ENCODE peak calls at places on chromosomes 3 and 15, in eight cellular contexts. One of them, this sample, is unnamed.

GRCh38 chr3:33887478-33887877 is 89.0 kb downstream of the PDCD6IP start:
- DNase-seq in A549: no peak
- DNase-seq in lung: no peak
- DNase-seq in iPS DF 19.7: no peak
- DNase-seq in KG1: no peak
- DNase-seq in body of pancreas: no peak
- DNase-seq in activated CD4-positive, CD25-positive, alpha-beta regulatory T cell: no peak
- DNase-seq in cardiac fibroblast: no peak
- DNase-seq in this sample: no peak

GRCh38 chr15:60651734-60652141 is 172.8 kb upstream of the ICE2 start:
- DNase-seq in A549: no peak
- DNase-seq in iPS DF 19.7: no peak
- DNase-seq in body of pancreas: no peak
- DNase-seq in lung: no peak
- DNase-seq in activated CD4-positive, CD25-positive, alpha-beta regulatory T cell: no peak
- DNase-seq in KG1: no peak
- DNase-seq in cardiac fibroblast: no peak
- DNase-seq in this sample: no peak

GRCh38 chr15:90086868-90087268 is 15.4 kb downstream of the IDH2 start:
- DNase-seq in body of pancreas: no peak
- DNase-seq in lung: no peak
- DNase-seq in A549: peak
- DNase-seq in iPS DF 19.7: no peak
- DNase-seq in cardiac fibroblast: peak
- DNase-seq in KG1: peak
- DNase-seq in activated CD4-positive, CD25-positive, alpha-beta regulatory T cell: no peak
- DNase-seq in this sample: no peak

GRCh38 chr3:128167973-128168674 is 14.8 kb downstream of the EEFSEC start:
- DNase-seq in cardiac fibroblast: no peak
- DNase-seq in body of pancreas: no peak
- DNase-seq in KG1: no peak
- DNase-seq in iPS DF 19.7: no peak
- DNase-seq in activated CD4-positive, CD25-positive, alpha-beta regulatory T cell: no peak
- DNase-seq in lung: no peak
- DNase-seq in A549: no peak
- DNase-seq in this sample: no peak

GRCh38 chr3:58720526-58720925 is 54.0 kb upstream of the FAM3D start:
- DNase-seq in KG1: no peak
- DNase-seq in A549: no peak
- DNase-seq in body of pancreas: no peak
- DNase-seq in lung: no peak
- DNase-seq in activated CD4-positive, CD25-positive, alpha-beta regulatory T cell: no peak
- DNase-seq in iPS DF 19.7: no peak
- DNase-seq in cardiac fibroblast: no peak
- DNase-seq in this sample: no peak

GRCh38 chr3:18071833-18072232 is 329.4 kb upstream of the TBC1D5 start:
- DNase-seq in iPS DF 19.7: no peak
- DNase-seq in body of pancreas: no peak
- DNase-seq in lung: no peak
- DNase-seq in activated CD4-positive, CD25-positive, alpha-beta regulatory T cell: no peak
- DNase-seq in KG1: no peak
- DNase-seq in A549: no peak
- DNase-seq in cardiac fibroblast: no peak
- DNase-seq in this sample: no peak

GRCh38 chr15:74208901-74209559 is 6.4 kb upstream of the STRA6 start:
- DNase-seq in body of pancreas: no peak
- DNase-seq in lung: no peak
- DNase-seq in KG1: no peak
- DNase-seq in iPS DF 19.7: no peak
- DNase-seq in A549: no peak
- DNase-seq in activated CD4-positive, CD25-positive, alpha-beta regulatory T cell: no peak
- DNase-seq in cardiac fibroblast: peak
- DNase-seq in this sample: no peak

GRCh38 chr3:186464424-186465093 is 79.6 kb downstream of the CRYGS start:
- DNase-seq in iPS DF 19.7: peak
- DNase-seq in body of pancreas: no peak
- DNase-seq in A549: no peak
- DNase-seq in KG1: no peak
- DNase-seq in lung: no peak
- DNase-seq in cardiac fibroblast: no peak
- DNase-seq in activated CD4-positive, CD25-positive, alpha-beta regulatory T cell: no peak
- DNase-seq in this sample: peak

GRCh38 chr3:179175358-179175757 is 27.2 kb downstream of the PIK3CA start:
- DNase-seq in lung: no peak
- DNase-seq in KG1: no peak
- DNase-seq in cardiac fibroblast: no peak
- DNase-seq in iPS DF 19.7: no peak
- DNase-seq in activated CD4-positive, CD25-positive, alpha-beta regulatory T cell: no peak
- DNase-seq in A549: no peak
- DNase-seq in body of pancreas: no peak
- DNase-seq in this sample: no peak

GRCh38 chr3:11168881-11169805 is 14.8 kb downstream of the HRH1 start:
- DNase-seq in activated CD4-positive, CD25-positive, alpha-beta regulatory T cell: no peak
- DNase-seq in KG1: no peak
- DNase-seq in cardiac fibroblast: peak
- DNase-seq in lung: no peak
- DNase-seq in body of pancreas: no peak
- DNase-seq in A549: no peak
- DNase-seq in iPS DF 19.7: no peak
- DNase-seq in this sample: no peak

GRCh38 chr3:107985496-107985895 is 105.3 kb downstream of the CD47 start:
- DNase-seq in A549: no peak
- DNase-seq in body of pancreas: no peak
- DNase-seq in cardiac fibroblast: no peak
- DNase-seq in activated CD4-positive, CD25-positive, alpha-beta regulatory T cell: peak
- DNase-seq in lung: no peak
- DNase-seq in iPS DF 19.7: no peak
- DNase-seq in KG1: no peak
- DNase-seq in this sample: no peak

GRCh38 chr3:49415931-49416601 is 3.8 kb downstream of the TCTA start:
- DNase-seq in lung: no peak
- DNase-seq in iPS DF 19.7: no peak
- DNase-seq in activated CD4-positive, CD25-positive, alpha-beta regulatory T cell: peak
- DNase-seq in cardiac fibroblast: no peak
- DNase-seq in body of pancreas: no peak
- DNase-seq in A549: no peak
- DNase-seq in KG1: peak
- DNase-seq in this sample: no peak

GRCh38 chr3:105611304-105612192 is 244.8 kb downstream of the ALCAM start:
- DNase-seq in activated CD4-positive, CD25-positive, alpha-beta regulatory T cell: no peak
- DNase-seq in iPS DF 19.7: no peak
- DNase-seq in body of pancreas: peak
- DNase-seq in KG1: no peak
- DNase-seq in lung: peak
- DNase-seq in A549: no peak
- DNase-seq in cardiac fibroblast: no peak
- DNase-seq in this sample: no peak

GRCh38 chr3:50237754-50238548 is 1.9 kb downstream of the GNAI2 start:
- DNase-seq in cardiac fibroblast: peak
- DNase-seq in lung: peak
- DNase-seq in body of pancreas: peak
- DNase-seq in KG1: peak
- DNase-seq in A549: no peak
- DNase-seq in iPS DF 19.7: no peak
- DNase-seq in activated CD4-positive, CD25-positive, alpha-beta regulatory T cell: peak
- DNase-seq in this sample: peak

GRCh38 chr15:101295607-101296225 is 668 bp upstream of the SNRPA1 start:
- DNase-seq in iPS DF 19.7: no peak
- DNase-seq in A549: no peak
- DNase-seq in KG1: no peak
- DNase-seq in activated CD4-positive, CD25-positive, alpha-beta regulatory T cell: no peak
- DNase-seq in lung: no peak
- DNase-seq in body of pancreas: no peak
- DNase-seq in cardiac fibroblast: peak
- DNase-seq in this sample: no peak

GRCh38 chr3:172675371-172676193 is 35.3 kb downstream of the NCEH1 start:
- DNase-seq in activated CD4-positive, CD25-positive, alpha-beta regulatory T cell: no peak
- DNase-seq in iPS DF 19.7: no peak
- DNase-seq in cardiac fibroblast: peak
- DNase-seq in KG1: peak
- DNase-seq in body of pancreas: no peak
- DNase-seq in lung: no peak
- DNase-seq in A549: no peak
- DNase-seq in this sample: no peak

GRCh38 chr3:131107637-131108433 is 81.2 kb downstream of the NEK11 start:
- DNase-seq in cardiac fibroblast: no peak
- DNase-seq in KG1: no peak
- DNase-seq in body of pancreas: no peak
- DNase-seq in activated CD4-positive, CD25-positive, alpha-beta regulatory T cell: no peak
- DNase-seq in lung: no peak
- DNase-seq in iPS DF 19.7: no peak
- DNase-seq in A549: no peak
- DNase-seq in this sample: no peak

GRCh38 chr15:49624046-49624445 is 3.2 kb downstream of the DTWD1 start:
- DNase-seq in cardiac fibroblast: peak
- DNase-seq in lung: no peak
- DNase-seq in iPS DF 19.7: no peak
- DNase-seq in body of pancreas: no peak
- DNase-seq in activated CD4-positive, CD25-positive, alpha-beta regulatory T cell: no peak
- DNase-seq in KG1: no peak
- DNase-seq in A549: no peak
- DNase-seq in this sample: no peak

GRCh38 chr3:11556851-11557644 is 86.7 kb downstream of the VGLL4 start:
- DNase-seq in iPS DF 19.7: no peak
- DNase-seq in lung: no peak
- DNase-seq in body of pancreas: no peak
- DNase-seq in cardiac fibroblast: peak
- DNase-seq in KG1: no peak
- DNase-seq in A549: no peak
- DNase-seq in activated CD4-positive, CD25-positive, alpha-beta regulatory T cell: no peak
- DNase-seq in this sample: no peak

GRCh38 chr15:21261396-21261964 is 178.8 kb downstream of the POTEB3 start:
- DNase-seq in activated CD4-positive, CD25-positive, alpha-beta regulatory T cell: no peak
- DNase-seq in lung: no peak
- DNase-seq in KG1: no peak
- DNase-seq in iPS DF 19.7: no peak
- DNase-seq in body of pancreas: no peak
- DNase-seq in A549: no peak
- DNase-seq in cardiac fibroblast: no peak
- DNase-seq in this sample: no peak

GRCh38 chr15:73994912-73995622 is 551 bp downstream of the PML start:
- DNase-seq in lung: no peak
- DNase-seq in body of pancreas: no peak
- DNase-seq in iPS DF 19.7: no peak
- DNase-seq in activated CD4-positive, CD25-positive, alpha-beta regulatory T cell: no peak
- DNase-seq in A549: no peak
- DNase-seq in KG1: no peak
- DNase-seq in cardiac fibroblast: no peak
- DNase-seq in this sample: no peak

GRCh38 chr3:186643493-186643892 is 3.3 kb downstream of the FETUB start:
- DNase-seq in cardiac fibroblast: no peak
- DNase-seq in A549: no peak
- DNase-seq in KG1: no peak
- DNase-seq in body of pancreas: no peak
- DNase-seq in iPS DF 19.7: no peak
- DNase-seq in lung: no peak
- DNase-seq in activated CD4-positive, CD25-positive, alpha-beta regulatory T cell: no peak
- DNase-seq in this sample: no peak

GRCh38 chr3:192850501-192850981 is 67.1 kb downstream of the MB21D2 start:
- DNase-seq in lung: no peak
- DNase-seq in KG1: no peak
- DNase-seq in cardiac fibroblast: no peak
- DNase-seq in activated CD4-positive, CD25-positive, alpha-beta regulatory T cell: no peak
- DNase-seq in body of pancreas: no peak
- DNase-seq in iPS DF 19.7: no peak
- DNase-seq in A549: no peak
- DNase-seq in this sample: no peak

GRCh38 chr15:65101418-65101890 is 13.5 kb downstream of the UBAP1L start:
- DNase-seq in lung: peak
- DNase-seq in body of pancreas: peak
- DNase-seq in activated CD4-positive, CD25-positive, alpha-beta regulatory T cell: no peak
- DNase-seq in KG1: no peak
- DNase-seq in iPS DF 19.7: peak
- DNase-seq in cardiac fibroblast: peak
- DNase-seq in A549: peak
- DNase-seq in this sample: peak

GRCh38 chr3:29239377-29239776 is 41.5 kb upstream of the RBMS3 start:
- DNase-seq in lung: no peak
- DNase-seq in iPS DF 19.7: no peak
- DNase-seq in KG1: no peak
- DNase-seq in body of pancreas: no peak
- DNase-seq in activated CD4-positive, CD25-positive, alpha-beta regulatory T cell: no peak
- DNase-seq in A549: no peak
- DNase-seq in cardiac fibroblast: no peak
- DNase-seq in this sample: no peak

GRCh38 chr15:69298697-69299441 is at the start of gene PAQR5:
- DNase-seq in body of pancreas: peak
- DNase-seq in A549: peak
- DNase-seq in KG1: no peak
- DNase-seq in lung: peak
- DNase-seq in activated CD4-positive, CD25-positive, alpha-beta regulatory T cell: no peak
- DNase-seq in cardiac fibroblast: peak
- DNase-seq in iPS DF 19.7: no peak
- DNase-seq in this sample: peak

GRCh38 chr3:122178711-122179110 is 4.8 kb upstream of the CASR start:
- DNase-seq in lung: no peak
- DNase-seq in iPS DF 19.7: no peak
- DNase-seq in activated CD4-positive, CD25-positive, alpha-beta regulatory T cell: no peak
- DNase-seq in cardiac fibroblast: no peak
- DNase-seq in KG1: no peak
- DNase-seq in A549: no peak
- DNase-seq in body of pancreas: no peak
- DNase-seq in this sample: no peak

GRCh38 chr3:12984023-12984823 is 89.0 kb downstream of the IQSEC1 start:
- DNase-seq in lung: peak
- DNase-seq in cardiac fibroblast: peak
- DNase-seq in iPS DF 19.7: peak
- DNase-seq in activated CD4-positive, CD25-positive, alpha-beta regulatory T cell: no peak
- DNase-seq in A549: peak
- DNase-seq in KG1: peak
- DNase-seq in body of pancreas: peak
- DNase-seq in this sample: peak

GRCh38 chr3:11204697-11205397 is 50.6 kb downstream of the HRH1 start:
- DNase-seq in body of pancreas: no peak
- DNase-seq in iPS DF 19.7: no peak
- DNase-seq in activated CD4-positive, CD25-positive, alpha-beta regulatory T cell: no peak
- DNase-seq in A549: no peak
- DNase-seq in lung: no peak
- DNase-seq in cardiac fibroblast: no peak
- DNase-seq in KG1: no peak
- DNase-seq in this sample: no peak

GRCh38 chr15:86850939-86851338 is 771.3 kb downstream of the AGBL1 start:
- DNase-seq in body of pancreas: no peak
- DNase-seq in cardiac fibroblast: no peak
- DNase-seq in iPS DF 19.7: no peak
- DNase-seq in A549: no peak
- DNase-seq in lung: no peak
- DNase-seq in activated CD4-positive, CD25-positive, alpha-beta regulatory T cell: no peak
- DNase-seq in KG1: no peak
- DNase-seq in this sample: no peak

This sample was measured in H1.